ENCODE peak calls at places on chromosomes 2 and 18, in eight cellular contexts. One of them, this sample, is unnamed.

GRCh38 chr18:8803063-8803795 is 97.9 kb downstream of the MTCL1 start:
- DNase-seq in activated CD8-positive, alpha-beta memory T cell treated with anti-CD3 and anti-CD28 coated beads, Interleukin-2, amount 50 U/mL, for 48 hours: no peak
- DNase-seq in LoVo: no peak
- DNase-seq in psoas muscle: no peak
- DNase-seq in upper lobe of right lung: no peak
- DNase-seq in mesothelial cell of epicardium: no peak
- DNase-seq in NCI-H526 treated with DMSO at 0.1 percent for 48 hours: no peak
- DNase-seq in AG10803: no peak
- DNase-seq in this sample: no peak

GRCh38 chr2:16190446-16191270 is 250.3 kb downstream of the MYCN start:
- DNase-seq in upper lobe of right lung: no peak
- DNase-seq in AG10803: no peak
- DNase-seq in LoVo: no peak
- DNase-seq in activated CD8-positive, alpha-beta memory T cell treated with anti-CD3 and anti-CD28 coated beads, Interleukin-2, amount 50 U/mL, for 48 hours: no peak
- DNase-seq in NCI-H526 treated with DMSO at 0.1 percent for 48 hours: no peak
- DNase-seq in mesothelial cell of epicardium: no peak
- DNase-seq in psoas muscle: no peak
- DNase-seq in this sample: no peak

GRCh38 chr2:223199531-223200506 is 147.8 kb downstream of the KCNE4 start:
- DNase-seq in activated CD8-positive, alpha-beta memory T cell treated with anti-CD3 and anti-CD28 coated beads, Interleukin-2, amount 50 U/mL, for 48 hours: no peak
- DNase-seq in AG10803: no peak
- DNase-seq in mesothelial cell of epicardium: no peak
- DNase-seq in psoas muscle: no peak
- DNase-seq in NCI-H526 treated with DMSO at 0.1 percent for 48 hours: no peak
- DNase-seq in LoVo: no peak
- DNase-seq in upper lobe of right lung: no peak
- DNase-seq in this sample: no peak

GRCh38 chr2:218344090-218344754 is 12.4 kb upstream of the CATIP start:
- DNase-seq in mesothelial cell of epicardium: no peak
- DNase-seq in psoas muscle: no peak
- DNase-seq in activated CD8-positive, alpha-beta memory T cell treated with anti-CD3 and anti-CD28 coated beads, Interleukin-2, amount 50 U/mL, for 48 hours: no peak
- DNase-seq in NCI-H526 treated with DMSO at 0.1 percent for 48 hours: no peak
- DNase-seq in LoVo: no peak
- DNase-seq in upper lobe of right lung: no peak
- DNase-seq in AG10803: no peak
- DNase-seq in this sample: no peak

GRCh38 chr2:120108749-120109148 is 95.9 kb downstream of the EPB41L5 start:
- DNase-seq in LoVo: no peak
- DNase-seq in psoas muscle: no peak
- DNase-seq in mesothelial cell of epicardium: no peak
- DNase-seq in activated CD8-positive, alpha-beta memory T cell treated with anti-CD3 and anti-CD28 coated beads, Interleukin-2, amount 50 U/mL, for 48 hours: no peak
- DNase-seq in AG10803: peak
- DNase-seq in upper lobe of right lung: no peak
- DNase-seq in NCI-H526 treated with DMSO at 0.1 percent for 48 hours: no peak
- DNase-seq in this sample: no peak

GRCh38 chr2:42754776-42755140 is 9.2 kb downstream of the OXER1 start:
- DNase-seq in AG10803: no peak
- DNase-seq in mesothelial cell of epicardium: no peak
- DNase-seq in NCI-H526 treated with DMSO at 0.1 percent for 48 hours: no peak
- DNase-seq in upper lobe of right lung: no peak
- DNase-seq in activated CD8-positive, alpha-beta memory T cell treated with anti-CD3 and anti-CD28 coated beads, Interleukin-2, amount 50 U/mL, for 48 hours: no peak
- DNase-seq in LoVo: no peak
- DNase-seq in psoas muscle: no peak
- DNase-seq in this sample: no peak

GRCh38 chr2:207239222-207239674 is 73.5 kb upstream of the KLF7 start:
- DNase-seq in psoas muscle: peak
- DNase-seq in LoVo: no peak
- DNase-seq in AG10803: peak
- DNase-seq in upper lobe of right lung: no peak
- DNase-seq in activated CD8-positive, alpha-beta memory T cell treated with anti-CD3 and anti-CD28 coated beads, Interleukin-2, amount 50 U/mL, for 48 hours: no peak
- DNase-seq in NCI-H526 treated with DMSO at 0.1 percent for 48 hours: no peak
- DNase-seq in mesothelial cell of epicardium: no peak
- DNase-seq in this sample: no peak

GRCh38 chr18:40926679-40927078 is 1028.4 kb upstream of the PIK3C3 start:
- DNase-seq in mesothelial cell of epicardium: no peak
- DNase-seq in psoas muscle: no peak
- DNase-seq in NCI-H526 treated with DMSO at 0.1 percent for 48 hours: no peak
- DNase-seq in activated CD8-positive, alpha-beta memory T cell treated with anti-CD3 and anti-CD28 coated beads, Interleukin-2, amount 50 U/mL, for 48 hours: no peak
- DNase-seq in upper lobe of right lung: no peak
- DNase-seq in AG10803: no peak
- DNase-seq in LoVo: no peak
- DNase-seq in this sample: no peak

GRCh38 chr18:8623549-8624106 is 14.4 kb downstream of the RAB12 start:
- DNase-seq in LoVo: no peak
- DNase-seq in NCI-H526 treated with DMSO at 0.1 percent for 48 hours: no peak
- DNase-seq in AG10803: no peak
- DNase-seq in psoas muscle: no peak
- DNase-seq in activated CD8-positive, alpha-beta memory T cell treated with anti-CD3 and anti-CD28 coated beads, Interleukin-2, amount 50 U/mL, for 48 hours: no peak
- DNase-seq in mesothelial cell of epicardium: no peak
- DNase-seq in upper lobe of right lung: peak
- DNase-seq in this sample: no peak

GRCh38 chr2:217978536-217979150 is 24.2 kb downstream of the TNS1 start:
- DNase-seq in psoas muscle: no peak
- DNase-seq in AG10803: no peak
- DNase-seq in upper lobe of right lung: peak
- DNase-seq in mesothelial cell of epicardium: peak
- DNase-seq in NCI-H526 treated with DMSO at 0.1 percent for 48 hours: no peak
- DNase-seq in LoVo: no peak
- DNase-seq in activated CD8-positive, alpha-beta memory T cell treated with anti-CD3 and anti-CD28 coated beads, Interleukin-2, amount 50 U/mL, for 48 hours: no peak
- DNase-seq in this sample: no peak

GRCh38 chr2:38750793-38751042 is 443 bp downstream of the SRSF7 start:
- DNase-seq in AG10803: no peak
- DNase-seq in mesothelial cell of epicardium: no peak
- DNase-seq in LoVo: peak
- DNase-seq in NCI-H526 treated with DMSO at 0.1 percent for 48 hours: peak
- DNase-seq in activated CD8-positive, alpha-beta memory T cell treated with anti-CD3 and anti-CD28 coated beads, Interleukin-2, amount 50 U/mL, for 48 hours: peak
- DNase-seq in psoas muscle: peak
- DNase-seq in upper lobe of right lung: peak
- DNase-seq in this sample: no peak

GRCh38 chr2:240168041-240168440 is 27.6 kb upstream of the OTOS start:
- DNase-seq in AG10803: no peak
- DNase-seq in psoas muscle: no peak
- DNase-seq in mesothelial cell of epicardium: no peak
- DNase-seq in NCI-H526 treated with DMSO at 0.1 percent for 48 hours: no peak
- DNase-seq in upper lobe of right lung: peak
- DNase-seq in activated CD8-positive, alpha-beta memory T cell treated with anti-CD3 and anti-CD28 coated beads, Interleukin-2, amount 50 U/mL, for 48 hours: no peak
- DNase-seq in LoVo: no peak
- DNase-seq in this sample: no peak

GRCh38 chr2:219418155-219418569 is at the start of gene DES:
- DNase-seq in LoVo: no peak
- DNase-seq in AG10803: no peak
- DNase-seq in psoas muscle: peak
- DNase-seq in NCI-H526 treated with DMSO at 0.1 percent for 48 hours: no peak
- DNase-seq in mesothelial cell of epicardium: no peak
- DNase-seq in activated CD8-positive, alpha-beta memory T cell treated with anti-CD3 and anti-CD28 coated beads, Interleukin-2, amount 50 U/mL, for 48 hours: no peak
- DNase-seq in upper lobe of right lung: no peak
- DNase-seq in this sample: no peak

GRCh38 chr2:19933351-19933981 is 31.7 kb upstream of the TTC32 start:
- DNase-seq in mesothelial cell of epicardium: no peak
- DNase-seq in psoas muscle: no peak
- DNase-seq in upper lobe of right lung: no peak
- DNase-seq in activated CD8-positive, alpha-beta memory T cell treated with anti-CD3 and anti-CD28 coated beads, Interleukin-2, amount 50 U/mL, for 48 hours: no peak
- DNase-seq in AG10803: peak
- DNase-seq in NCI-H526 treated with DMSO at 0.1 percent for 48 hours: no peak
- DNase-seq in LoVo: peak
- DNase-seq in this sample: no peak